ENCODE peak calls at places on chromosomes 16 and 17, in nine cellular contexts. F is foreskin fibroblast, G is GM10248, K is SK-N-SH, X is mesothelial cell of epicardium, M is fibroblast of the aortic adventitia, L is HFF-Myc, E is RWPE1, P is GM12865. B is an unnamed sample.
A peak's percentile ranks its signal among the peaks of the same experiment; 100 is the strongest.

GRCh38 chr17:58092101-58092796 is 9.0 kb downstream of the DYNLL2 start:
- DNase-seq in E (no peak), F (no peak), M (no peak), K (no peak), G (peak; percentile 2), L (no peak), P (no peak), X (no peak), B (no peak)

GRCh38 chr16:69820926-69821541 is 58.9 kb downstream of the WWP2 start:
- DNase-seq in E (no peak), M (peak; percentile 23), K (peak; percentile 73), P (no peak), L (peak; percentile 48), X (no peak), G (no peak), F (peak; percentile 66), B (no peak)

GRCh38 chr17:73826181-73826871 is 182.1 kb upstream of the SDK2 start:
- DNase-seq in L (no peak), K (no peak), M (no peak), X (no peak), P (no peak), F (no peak), E (no peak), G (no peak), B (no peak)

GRCh38 chr16:55257971-55258613 is 65.9 kb upstream of the IRX6 start:
- DNase-seq in E (peak; percentile 48), G (peak; percentile 29), K (peak; percentile 45), M (peak; percentile 65), F (peak; percentile 23), X (peak; percentile 48), P (peak; percentile 53), L (peak; percentile 14), B (no peak)

GRCh38 chr17:1931759-1932579 is 93.2 kb downstream of the RTN4RL1 start:
- DNase-seq in L (no peak), M (peak; percentile 16), E (peak; percentile 34), X (no peak), G (no peak), P (no peak), F (no peak), K (no peak), B (no peak)

GRCh38 chr17:79132271-79133064 is 57.8 kb downstream of the ENGASE start:
- DNase-seq in E (no peak), P (no peak), L (no peak), F (no peak), X (no peak), M (no peak), K (no peak), G (no peak), B (no peak)

GRCh38 chr16:28531777-28532744 is 6.7 kb downstream of the NUPR1 start:
- DNase-seq in F (no peak), K (no peak), G (no peak), E (no peak), M (peak; percentile 61), P (peak; percentile 42), X (no peak), L (no peak), B (no peak)

GRCh38 chr17:55285340-55286301 is 20.9 kb downstream of the HLF start:
- DNase-seq in G (no peak), P (no peak), M (peak; percentile 90), X (no peak), E (no peak), F (peak; percentile 81), L (peak; percentile 19), K (no peak), B (no peak)

GRCh38 chr17:48427598-48427997 is 2.4 kb downstream of the SKAP1 start:
- DNase-seq in X (no peak), E (no peak), F (no peak), K (no peak), L (no peak), M (no peak), P (peak; percentile 80), G (peak; percentile 68), B (no peak)

GRCh38 chr17:11986179-11986938 is 10.9 kb downstream of the ZNF18 start:
- DNase-seq in K (no peak), L (no peak), M (peak; percentile 45), F (no peak), P (no peak), G (no peak), E (no peak), X (no peak), B (no peak)

GRCh38 chr17:77846531-77847085 is 111.9 kb upstream of the TNRC6C start:
- DNase-seq in M (no peak), P (no peak), X (no peak), K (no peak), E (no peak), L (no peak), F (no peak), G (no peak), B (no peak)

GRCh38 chr17:77849203-77849602 is 109.3 kb upstream of the TNRC6C start:
- DNase-seq in F (no peak), L (no peak), M (no peak), K (no peak), G (no peak), E (no peak), P (no peak), X (no peak), B (no peak)

GRCh38 chr17:77845541-77846225 is 112.8 kb upstream of the TNRC6C start:
- DNase-seq in F (no peak), E (no peak), P (no peak), G (no peak), X (no peak), M (no peak), K (no peak), L (no peak), B (no peak)

GRCh38 chr17:77848257-77848656 is 110.2 kb upstream of the TNRC6C start:
- DNase-seq in M (no peak), L (no peak), X (no peak), G (no peak), E (no peak), K (no peak), F (no peak), P (no peak), B (no peak)

GRCh38 chr17:77847211-77848085 is 111.1 kb upstream of the TNRC6C start:
- DNase-seq in K (no peak), G (no peak), F (no peak), X (no peak), M (no peak), P (no peak), L (no peak), E (no peak), B (no peak)
- TF ChIP-seq CTCF in K (no peak), G (no peak), F (no peak), X (no peak), M (no peak), P (no peak), L (no peak), E (no peak), B (no peak)

DNA sequence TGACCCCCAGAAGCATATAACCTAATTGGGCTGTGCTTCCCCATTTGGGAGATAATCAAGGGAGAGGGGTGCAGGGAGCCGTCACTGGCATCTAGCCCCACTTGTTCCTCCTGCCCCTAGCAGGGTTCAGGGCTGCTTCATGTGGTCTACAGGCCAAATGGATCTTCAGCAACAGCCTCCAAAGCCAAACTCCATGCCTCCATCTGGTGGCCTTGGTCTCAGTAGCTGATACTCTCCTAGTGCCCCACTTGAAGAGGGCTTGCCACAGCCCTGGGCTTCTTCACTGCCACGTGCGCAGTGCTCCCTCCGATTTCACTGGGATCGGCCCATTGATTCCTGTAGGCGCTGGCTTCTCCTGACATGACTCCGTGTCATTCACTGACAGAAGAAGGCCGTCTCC is 24.6 kb downstream of the LYRM9 start:
- DNase-seq in G (no peak), X (no peak), E (no peak), K (no peak), M (no peak), L (no peak), F (no peak), P (no peak), B (no peak)
- TF ChIP-seq CTCF in G (peak; percentile 16), X (no peak), E (no peak), K (no peak), M (no peak), L (no peak), F (no peak), P (peak; percentile 15), B (no peak)

DNA sequence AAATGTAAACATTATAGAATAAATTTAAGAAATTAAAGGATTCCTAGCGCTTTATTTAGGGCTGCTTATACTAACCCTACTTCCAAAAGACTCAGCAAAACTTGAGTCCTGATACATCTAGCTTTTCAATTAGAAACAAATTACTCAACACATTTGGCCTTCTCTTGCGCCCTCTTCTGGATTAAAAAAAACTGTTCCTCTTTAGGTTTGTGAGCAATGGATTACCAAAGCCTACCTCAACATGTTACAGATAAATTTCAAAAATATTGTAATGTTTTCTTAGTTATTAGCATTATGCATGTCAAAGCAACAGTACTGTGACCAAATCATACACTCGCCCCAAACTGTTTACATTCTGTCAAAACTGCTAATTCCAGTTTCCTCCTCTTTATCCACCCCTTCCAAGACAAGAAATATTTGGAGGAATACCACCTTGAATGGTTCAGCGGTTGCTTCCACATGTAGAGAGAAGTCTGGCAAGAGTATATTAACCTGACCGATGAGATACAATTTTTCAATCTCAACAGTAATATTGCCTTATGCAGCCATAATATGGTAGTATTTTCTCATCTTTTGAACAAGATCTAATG is 2.7 kb downstream of the NUFIP2 start:
- DNase-seq in G (peak; percentile 56), K (peak; percentile 50), L (peak; percentile 47), M (peak; percentile 85), P (peak; percentile 71), F (peak; percentile 41), X (no peak), E (peak; percentile 29), B (no peak)
- TF ChIP-seq CTCF in G (peak; percentile 60), K (peak; percentile 77), L (peak; percentile 35), M (peak; percentile 63), P (peak; percentile 55), F (peak; percentile 47), X (peak; percentile 50), E (peak; percentile 74), B (peak; percentile 62)

GRCh38 chr17:81510798-81511549 is 1.6 kb downstream of the ACTG1 start:
- DNase-seq in X (no peak), M (peak; percentile 49), F (no peak), P (peak; percentile 35), G (no peak), K (no peak), E (no peak), L (no peak), B (peak; percentile 33)
- TF ChIP-seq CTCF in X (no peak), M (no peak), F (no peak), P (no peak), G (no peak), K (no peak), E (no peak), L (no peak), B (no peak)

GRCh38 chr17:33377837-33378236 is 84.7 kb upstream of the ASIC2 start:
- DNase-seq in K (no peak), M (no peak), F (no peak), G (no peak), P (no peak), L (no peak), E (no peak), X (no peak), B (no peak)
- TF ChIP-seq CTCF in K (no peak), M (no peak), F (no peak), G (no peak), P (no peak), L (no peak), E (no peak), X (no peak), B (no peak)

DNA sequence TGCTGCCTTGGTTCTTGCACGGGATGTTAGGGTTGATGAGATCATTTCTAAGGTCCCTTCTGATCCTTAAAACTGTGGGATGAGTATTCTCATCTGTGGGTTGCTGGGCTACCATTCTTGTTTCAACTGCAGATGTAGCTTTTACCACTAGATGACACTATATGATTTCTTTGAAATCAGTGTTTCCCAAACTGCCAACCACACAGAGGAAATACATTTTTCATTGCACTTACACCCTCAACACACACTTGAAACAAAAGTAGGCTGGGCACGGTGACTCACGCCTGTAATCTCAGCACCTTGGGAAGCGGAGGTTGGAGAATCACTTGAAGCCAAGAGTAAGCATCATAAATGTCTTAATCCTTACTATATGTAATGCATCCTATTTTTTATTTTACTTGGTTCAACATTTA is 15.3 kb downstream of the LCMT1 start:
- DNase-seq in M (peak; percentile 90), G (no peak), X (no peak), L (peak; percentile 75), K (no peak), E (peak; percentile 77), P (peak; percentile 29), F (peak; percentile 72), B (no peak)
- TF ChIP-seq CTCF in M (peak; percentile 83), G (peak; percentile 55), X (no peak), L (peak; percentile 77), K (peak; percentile 82), E (peak; percentile 72), P (peak; percentile 56), F (peak; percentile 68), B (no peak)

B was measured in activated B cell treated with CpG ODN at 0.5 μM for 24 hours.